ENCODE peak calls at places on chromosomes 11 and 22, in eight cellular contexts. K is AG10803; X is CD8-positive, alpha-beta T cell; M is tibial artery; I is fibroblast of mammary gland; P is A549; Z is astrocyte of the cerebellum; H is coronary artery. R is an unnamed sample.

GRCh38 chr11:61553373-61554171 is 27.3 kb downstream of the SYT7 start:
- DNase-seq in K (no peak), X (no peak), M (no peak), I (no peak), P (no peak), Z (no peak), H (no peak), R (no peak)

GRCh38 chr22:45246060-45246985 is 5.6 kb upstream of the KIAA0930 start:
- DNase-seq in K (peak), X (no peak), M (no peak), I (peak), P (peak), Z (peak), H (no peak), R (no peak)

GRCh38 chr11:21105196-21105917 is 436.0 kb downstream of the NELL1 start:
- DNase-seq in K (no peak), X (no peak), M (no peak), I (no peak), P (no peak), Z (no peak), H (no peak), R (no peak)

GRCh38 chr11:34512810-34513673 is 552 bp downstream of the ELF5 start:
- DNase-seq in K (peak), X (peak), M (peak), I (peak), P (peak), Z (no peak), H (no peak), R (peak)

GRCh38 chr11:63769044-63769718 is 606 bp upstream of the ZFTA start:
- DNase-seq in K (peak), X (peak), M (no peak), I (peak), P (no peak), Z (no peak), H (no peak), R (no peak)

GRCh38 chr11:131999084-131999483 is 628.7 kb downstream of the NTM start:
- DNase-seq in K (peak), X (no peak), M (no peak), I (peak), P (no peak), Z (no peak), H (no peak), R (no peak)

GRCh38 chr11:78138694-78139421 is 568 bp downstream of the ALG8 start:
- DNase-seq in K (no peak), X (peak), M (no peak), I (peak), P (peak), Z (no peak), H (no peak), R (no peak)

GRCh38 chr22:46737105-46737975 is 712 bp downstream of the CERK start:
- DNase-seq in K (no peak), X (peak), M (peak), I (peak), P (peak), Z (no peak), H (no peak), R (no peak)

GRCh38 chr22:49072996-49073645 is 754.6 kb downstream of the BRD1 start:
- DNase-seq in K (no peak), X (no peak), M (no peak), I (no peak), P (no peak), Z (no peak), H (no peak), R (no peak)

GRCh38 chr11:70399681-70400112 is 1.4 kb downstream of the CTTN start:
- DNase-seq in K (peak), X (no peak), M (peak), I (peak), P (peak), Z (peak), H (peak), R (no peak)

GRCh38 chr11:64490562-64491216 is 100.3 kb upstream of the SLC22A12 start:
- DNase-seq in K (no peak), X (no peak), M (no peak), I (no peak), P (no peak), Z (no peak), H (no peak), R (no peak)

GRCh38 chr11:9624448-9624847 is 39.4 kb upstream of the SWAP70 start:
- DNase-seq in K (no peak), X (no peak), M (no peak), I (no peak), P (no peak), Z (no peak), H (peak), R (no peak)

GRCh38 chr22:27748355-27749168 is 53.0 kb downstream of the MN1 start:
- DNase-seq in K (peak), X (no peak), M (no peak), I (peak), P (no peak), Z (peak), H (no peak), R (no peak)

GRCh38 chr22:19619144-19620009 is 94.9 kb upstream of the SEPTIN5 start:
- DNase-seq in K (no peak), X (no peak), M (no peak), I (no peak), P (no peak), Z (no peak), H (no peak), R (peak)

GRCh38 chr11:250740-251299 is 14.0 kb downstream of the PSMD13 start:
- DNase-seq in K (peak), X (peak), M (peak), I (peak), P (peak), Z (peak), H (no peak), R (no peak)

GRCh38 chr22:23156286-23156685 is 11.0 kb downstream of the RAB36 start:
- DNase-seq in K (no peak), X (no peak), M (no peak), I (no peak), P (no peak), Z (no peak), H (no peak), R (no peak)

GRCh38 chr11:40241524-40242037 is 1217.9 kb downstream of the LRRC4C start:
- DNase-seq in K (peak), X (no peak), M (peak), I (peak), P (no peak), Z (peak), H (no peak), R (peak)

GRCh38 chr22:35148381-35148780 is 82.4 kb downstream of the ISX start:
- DNase-seq in K (no peak), X (no peak), M (no peak), I (no peak), P (no peak), Z (no peak), H (no peak), R (no peak)

GRCh38 chr22:17788528-17789378 is 14.5 kb upstream of the BID start:
- DNase-seq in K (no peak), X (no peak), M (no peak), I (no peak), P (no peak), Z (no peak), H (no peak), R (no peak)

GRCh38 chr11:19953909-19954308 is 206.4 kb downstream of the DBX1 start:
- DNase-seq in K (peak), X (no peak), M (no peak), I (peak), P (peak), Z (peak), H (no peak), R (no peak)

GRCh38 chr11:26286472-26287066 is 45.4 kb upstream of the ANO3 start:
- DNase-seq in K (no peak), X (no peak), M (no peak), I (peak), P (no peak), Z (peak), H (no peak), R (no peak)

GRCh38 chr11:60088364-60088763 is at the start of gene MS4A2:
- DNase-seq in K (no peak), X (no peak), M (no peak), I (no peak), P (no peak), Z (no peak), H (no peak), R (no peak)

GRCh38 chr22:36644333-36644757 is 59.2 kb downstream of the CACNG2 start:
- DNase-seq in K (peak), X (no peak), M (no peak), I (peak), P (peak), Z (peak), H (no peak), R (no peak)

GRCh38 chr22:25663654-25664053 is 78.3 kb upstream of the MYO18B start:
- DNase-seq in K (no peak), X (no peak), M (no peak), I (no peak), P (no peak), Z (no peak), H (no peak), R (no peak)

GRCh38 chr11:104000798-104001197 is 35.6 kb upstream of the DDI1 start:
- DNase-seq in K (peak), X (no peak), M (no peak), I (peak), P (no peak), Z (peak), H (no peak), R (no peak)

GRCh38 chr11:100403817-100404216 is 283.3 kb upstream of the ARHGAP42 start:
- DNase-seq in K (no peak), X (no peak), M (no peak), I (no peak), P (no peak), Z (peak), H (no peak), R (no peak)

GRCh38 chr22:19361501-19362103 is 69.9 kb downstream of the HIRA start:
- DNase-seq in K (no peak), X (no peak), M (no peak), I (no peak), P (no peak), Z (no peak), H (no peak), R (peak)

GRCh38 chr11:125166347-125166841 is 1.8 kb downstream of the PKNOX2 start:
- DNase-seq in K (no peak), X (no peak), M (peak), I (no peak), P (no peak), Z (no peak), H (no peak), R (no peak)

GRCh38 chr11:14503023-14503422 is 3.4 kb upstream of the COPB1 start:
- DNase-seq in K (peak), X (no peak), M (no peak), I (no peak), P (no peak), Z (no peak), H (no peak), R (no peak)

DNA sequence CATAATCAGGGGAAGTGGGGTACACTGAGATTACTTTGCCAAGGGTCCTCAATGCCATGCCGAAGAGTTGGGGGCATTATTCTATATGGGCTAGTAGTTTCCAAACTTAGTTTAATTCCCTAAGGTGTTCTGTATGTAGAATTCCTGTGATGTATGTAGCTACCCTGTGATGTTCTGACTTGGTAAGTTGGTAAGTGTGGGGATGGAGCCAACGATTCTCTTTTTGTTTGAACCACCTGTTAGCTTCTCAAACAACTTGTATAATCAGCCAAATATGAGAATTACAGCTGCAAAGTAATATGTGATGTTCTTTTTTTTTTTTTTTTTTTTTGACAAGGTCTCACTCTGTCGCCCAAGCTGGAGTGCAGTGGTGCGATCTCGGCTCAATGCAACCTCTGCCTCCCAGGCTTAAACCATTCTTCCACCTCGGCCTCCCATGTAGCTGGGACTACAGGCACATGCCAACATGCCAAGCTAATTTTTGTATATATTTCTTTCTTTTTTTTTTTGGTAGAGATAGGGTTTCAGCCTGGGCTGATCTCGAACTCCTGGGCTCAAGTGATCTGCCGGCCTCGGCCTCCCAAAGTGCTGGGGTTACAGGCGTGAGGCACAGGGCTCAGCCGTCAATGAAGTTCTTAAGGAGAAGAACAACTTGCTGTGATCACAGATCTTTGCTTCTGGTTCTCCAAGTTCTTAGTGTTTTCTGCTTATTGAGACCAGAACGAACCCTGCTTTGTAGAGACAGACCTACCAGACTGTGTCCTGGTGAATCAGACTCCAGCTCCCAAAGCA is 315.2 kb upstream of the CCDC90B start:
- DNase-seq in K (no peak), X (no peak), M (no peak), I (no peak), P (no peak), Z (no peak), H (no peak), R (no peak)
- H3K4me3 ChIP-seq in K (no peak), X (no peak), M (no peak), I (no peak), P (no peak), Z (no peak), H (no peak), R (no peak)

GRCh38 chr11:2140411-2141400 is 1.5 kb upstream of the IGF2 start:
- DNase-seq in K (no peak), X (no peak), M (no peak), I (no peak), P (no peak), Z (no peak), H (no peak), R (no peak)
- TF ChIP-seq CTCF in K (no peak), X (no peak), M (no peak), I (no peak), P (no peak), Z (no peak), H (no peak), R (no peak)

GRCh38 chr11:17655682-17656081 is 63.7 kb upstream of the MYOD1 start:
- DNase-seq in K (no peak), X (no peak), M (no peak), I (no peak), P (no peak), Z (no peak), H (no peak), R (no peak)
- H3K4me3 ChIP-seq in K (no peak), X (no peak), M (no peak), I (no peak), P (no peak), Z (no peak), H (no peak), R (no peak)

GRCh38 chr22:39152024-39152510 is 413 bp downstream of the CBX7 start:
- DNase-seq in K (no peak), X (no peak), M (peak), I (no peak), P (no peak), Z (no peak), H (no peak), R (no peak)

GRCh38 chr22:39150848-39151215 is 1.6 kb downstream of the CBX7 start:
- DNase-seq in K (no peak), X (no peak), M (peak), I (no peak), P (no peak), Z (no peak), H (no peak), R (no peak)

GRCh38 chr22:39148727-39149535 is 3.5 kb downstream of the CBX7 start:
- DNase-seq in K (no peak), X (peak), M (peak), I (no peak), P (no peak), Z (no peak), H (no peak), R (peak)

GRCh38 chr22:39151329-39151975 is 1.0 kb downstream of the CBX7 start:
- DNase-seq in K (no peak), X (no peak), M (peak), I (no peak), P (no peak), Z (no peak), H (no peak), R (no peak)

DNA sequence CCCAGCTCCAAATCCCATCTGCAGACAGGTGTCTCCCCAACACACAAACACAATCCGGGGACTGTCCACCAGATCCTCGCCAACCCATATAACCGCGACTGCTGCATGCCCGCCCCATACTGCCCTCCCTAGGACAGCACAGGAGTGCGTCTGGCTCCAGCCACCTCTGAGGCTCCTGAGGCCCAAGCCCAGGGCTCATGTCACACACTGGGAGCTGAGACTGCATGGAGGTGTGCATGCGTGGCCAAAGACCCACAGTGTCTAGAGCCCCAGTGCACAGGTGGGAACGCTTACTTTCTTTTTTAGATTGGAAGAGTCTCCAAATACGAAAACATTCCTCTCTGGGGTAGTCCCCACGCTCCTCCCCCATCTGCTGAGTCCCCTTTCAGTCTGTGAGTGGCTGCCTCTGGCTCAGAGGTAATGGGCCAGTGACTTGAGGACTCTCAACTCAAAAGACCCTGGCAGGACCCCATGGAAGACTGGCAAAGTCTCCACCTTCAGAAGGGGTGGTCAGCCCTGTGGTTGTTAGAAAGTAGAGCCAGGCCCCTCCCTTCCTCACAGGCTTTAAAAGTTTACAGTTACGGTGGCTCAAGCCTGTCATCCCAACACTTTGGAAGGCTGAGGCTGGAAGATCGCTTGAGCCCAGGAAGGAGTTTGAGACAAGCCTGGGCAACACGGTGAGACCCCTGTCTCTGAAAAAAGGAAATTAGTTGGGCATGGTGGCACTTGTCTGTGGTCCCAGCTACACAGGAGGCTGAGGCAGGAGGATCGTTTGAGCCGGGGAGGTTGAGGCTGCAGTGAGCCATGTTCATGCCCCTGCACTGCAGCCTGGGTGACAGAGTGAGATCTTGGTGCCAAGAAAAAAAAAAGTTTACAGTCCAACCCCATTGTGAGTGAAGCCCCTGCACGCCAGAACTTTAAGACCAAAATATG is 2.3 kb downstream of the CBX7 start:
- DNase-seq in K (no peak), X (no peak), M (peak), I (no peak), P (no peak), Z (no peak), H (no peak), R (no peak)
- TF ChIP-seq CTCF in K (no peak), X (no peak), M (no peak), I (no peak), P (no peak), Z (no peak), H (no peak), R (no peak)

GRCh38 chr11:92227233-92227593 is 2.6 kb downstream of the FAT3 start:
- DNase-seq in K (no peak), X (no peak), M (no peak), I (no peak), P (no peak), Z (no peak), H (no peak), R (no peak)

GRCh38 chr11:92226331-92227232 is 2.0 kb downstream of the FAT3 start:
- DNase-seq in K (peak), X (no peak), M (no peak), I (no peak), P (no peak), Z (no peak), H (peak), R (no peak)

GRCh38 chr11:92225206-92225562 is 566 bp downstream of the FAT3 start:
- DNase-seq in K (no peak), X (no peak), M (no peak), I (no peak), P (no peak), Z (no peak), H (no peak), R (no peak)

GRCh38 chr11:92224394-92225205 is at the start of gene FAT3:
- DNase-seq in K (peak), X (no peak), M (no peak), I (peak), P (peak), Z (peak), H (peak), R (no peak)

DNA sequence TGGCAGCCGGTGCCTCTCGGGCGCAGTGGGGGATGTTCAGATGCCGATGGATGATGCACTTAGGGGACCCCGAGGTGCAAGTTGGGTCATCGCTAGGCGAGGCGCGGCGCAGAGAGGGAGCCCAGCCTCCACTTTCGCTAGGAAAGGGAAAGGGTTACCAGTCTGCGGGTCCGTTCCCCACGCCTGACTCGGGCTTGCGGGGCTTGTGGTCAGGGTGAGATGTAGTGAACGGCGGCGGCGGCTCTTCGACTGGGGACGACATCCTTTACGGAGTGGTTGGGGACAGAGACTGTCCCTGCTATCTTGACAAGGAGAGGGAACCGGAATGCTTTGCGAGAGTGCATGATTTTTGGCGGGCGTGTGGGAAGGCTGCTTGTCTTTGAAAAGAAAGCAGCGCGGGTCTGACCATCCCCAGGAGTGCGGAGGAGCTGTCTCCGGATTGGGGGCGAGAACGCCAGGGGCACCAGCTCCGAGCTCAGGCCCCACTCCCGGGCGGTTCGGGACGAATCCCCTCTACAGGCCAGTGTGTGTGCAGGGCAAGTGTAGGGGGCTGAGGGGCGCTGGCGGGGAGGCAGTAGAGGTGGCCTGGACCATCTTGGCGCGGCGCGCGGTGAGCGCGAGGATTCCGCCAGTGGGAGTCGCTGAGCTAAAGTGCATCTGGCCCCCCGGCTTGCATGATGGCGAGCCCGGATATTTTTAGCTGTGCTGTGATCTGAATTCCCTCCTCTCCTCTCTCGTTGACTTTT is 1.1 kb downstream of the FAT3 start:
- DNase-seq in K (peak), X (no peak), M (peak), I (no peak), P (no peak), Z (no peak), H (peak), R (no peak)
- H3K4me3 ChIP-seq in K (peak), X (no peak), M (peak), I (no peak), P (peak), Z (peak), H (peak), R (no peak)

DNA sequence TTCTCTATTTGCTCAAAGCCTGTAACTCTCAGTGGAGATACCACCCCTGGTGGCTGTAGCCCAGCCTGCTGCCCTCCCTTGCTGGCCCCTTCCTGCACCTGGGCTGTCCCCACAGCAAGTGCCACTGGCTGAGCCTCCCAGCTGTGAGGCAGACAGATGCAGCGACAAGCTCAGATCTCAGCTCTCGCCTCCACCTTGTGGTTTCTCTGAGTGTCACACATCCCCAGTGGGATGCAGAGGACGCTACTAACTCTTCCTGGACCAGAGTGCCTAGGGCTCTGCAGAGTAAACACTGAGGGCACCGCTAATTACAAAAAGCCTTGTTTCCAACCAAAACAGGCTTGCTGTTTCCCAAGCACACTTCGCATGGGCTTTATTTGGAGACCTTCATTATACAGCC is 8.9 kb downstream of the YPEL1 start:
- DNase-seq in K (no peak), X (peak), M (no peak), I (no peak), P (peak), Z (no peak), H (no peak), R (no peak)
- TF ChIP-seq CTCF in K (peak), X (peak), M (no peak), I (no peak), P (peak), Z (peak), H (no peak), R (peak)